ENCODE peak calls at places on chromosomes 6 and 20, in four cellular contexts. Z is heart left ventricle, B is GM23248, I is body of pancreas. V is an unnamed sample. For H3K27me3 and H3K4me1, the result is how much of the 10 kb centered on the place peaks cover.

GRCh38 chr6:158571826-158572652 is 12.1 kb downstream of the TMEM181 start:
- DNase-seq in Z (no peak), B (no peak), I (peak), V (no peak)

GRCh38 chr6:56491606-56492328 is 150.9 kb downstream of the DST start:
- DNase-seq in Z (peak), I (no peak), B (peak), V (peak)

GRCh38 chr6:71544028-71544427 is 255.4 kb downstream of the OGFRL1 start:
- DNase-seq in Z (no peak), B (peak), I (no peak), V (no peak)

GRCh38 chr6:83114164-83114563 is 46.7 kb downstream of the DOP1A start:
- DNase-seq in Z (no peak), I (no peak), B (peak), V (no peak)

GRCh38 chr20:22824077-22824476 is 211.0 kb upstream of the SSTR4 start:
- DNase-seq in I (no peak), Z (peak), B (peak), V (no peak)

GRCh38 chr6:121851056-121851455 is 415.6 kb downstream of the GJA1 start:
- DNase-seq in Z (no peak), I (no peak), B (peak), V (no peak)

GRCh38 chr6:144265061-144265357 is 20.1 kb upstream of the UTRN start:
- DNase-seq in Z (no peak), B (peak), I (peak), V (no peak)

GRCh38 chr6:7392402-7392801 is 2.8 kb downstream of the RIOK1 start:
- DNase-seq in I (no peak), Z (no peak), B (peak), V (no peak)

GRCh38 chr6:14017626-14018475 is 93.1 kb downstream of the RNF182 start:
- DNase-seq in B (no peak), I (no peak), Z (no peak), V (no peak)

GRCh38 chr6:41680182-41680965 is 42.1 kb downstream of the MDFI start:
- DNase-seq in B (no peak), I (no peak), Z (no peak), V (no peak)

GRCh38 chr20:18679020-18679419 is 91.2 kb downstream of the DTD1 start:
- DNase-seq in B (peak), I (peak), Z (no peak), V (no peak)

GRCh38 chr6:53496797-53497196 is 48.1 kb downstream of the GCLC start:
- DNase-seq in I (no peak), Z (no peak), B (peak), V (no peak)

GRCh38 chr6:2790588-2790987 is 25.4 kb downstream of the WRNIP1 start:
- DNase-seq in I (peak), Z (no peak), B (peak), V (no peak)

GRCh38 chr6:168413856-168414255 is 27.1 kb upstream of the SMOC2 start:
- DNase-seq in I (no peak), Z (no peak), B (no peak), V (no peak)

GRCh38 chr6:54846857-54847721 is 518 bp downstream of the FAM83B start:
- DNase-seq in Z (no peak), B (no peak), I (peak), V (peak)

GRCh38 chr20:33531047-33531877 is 41.4 kb downstream of the CBFA2T2 start:
- DNase-seq in B (peak), I (no peak), Z (no peak), V (no peak)

GRCh38 chr6:106744781-106745180 is 115.4 kb downstream of the QRSL1 start:
- DNase-seq in Z (no peak), B (no peak), I (no peak), V (no peak)

GRCh38 chr6:142462260-142462659 is 160.5 kb downstream of the ADGRG6 start:
- DNase-seq in I (no peak), Z (no peak), B (no peak), V (no peak)

GRCh38 chr6:93164781-93165180 is 254.6 kb downstream of the EPHA7 start:
- DNase-seq in I (no peak), B (no peak), Z (no peak), V (no peak)

GRCh38 chr20:6502999-6503398 is 264.5 kb upstream of the BMP2 start:
- DNase-seq in Z (no peak), I (no peak), B (no peak), V (no peak)

GRCh38 chr20:36317675-36318074 is 11.5 kb downstream of the DLGAP4 start:
- DNase-seq in I (no peak), Z (no peak), B (no peak), V (no peak)

GRCh38 chr6:52389626-52390360 is 27.8 kb downstream of the PAQR8 start:
- DNase-seq in Z (peak), I (peak), B (peak), V (peak)

GRCh38 chr6:143772110-143772509 is 71.0 kb upstream of the LTV1 start:
- DNase-seq in I (no peak), Z (no peak), B (peak), V (no peak)

GRCh38 chr20:34083137-34083536 is 28.9 kb downstream of the EIF2S2 start:
- DNase-seq in I (peak), B (peak), Z (peak), V (peak)

GRCh38 chr6:27894839-27895762 is 17.1 kb downstream of the OR2B2 start:
- DNase-seq in B (peak), I (peak), Z (peak), V (peak)

GRCh38 chr6:20427856-20428255 is 26.2 kb downstream of the E2F3 start:
- DNase-seq in I (no peak), Z (no peak), B (no peak), V (no peak)

GRCh38 chr6:80338201-80338836 is 231.8 kb downstream of the BCKDHB start:
- DNase-seq in Z (peak), I (peak), B (no peak), V (peak)

GRCh38 chr6:149236584-149236983 is 80.9 kb upstream of the TAB2 start:
- DNase-seq in Z (no peak), B (no peak), I (no peak), V (no peak)

GRCh38 chr6:117269649-117270120 is 4.3 kb downstream of the VGLL2 start:
- DNase-seq in B (no peak), I (no peak), Z (no peak), V (no peak)
- H3K27me3 ChIP-seq in B (under half), I (under half), Z (under half), V (under half)

GRCh38 chr20:62838511-62838910 is 21.7 kb downstream of the COL9A3 start:
- DNase-seq in I (no peak), B (no peak), Z (no peak), V (peak)

GRCh38 chr20:62835931-62836861 is 19.3 kb downstream of the COL9A3 start:
- DNase-seq in Z (no peak), B (peak), I (no peak), V (peak)

GRCh38 chr20:62839261-62839660 is 22.4 kb downstream of the TCFL5 start:
- DNase-seq in Z (no peak), B (no peak), I (no peak), V (no peak)

GRCh38 chr20:62837091-62837490 is 20.2 kb downstream of the COL9A3 start:
- DNase-seq in I (no peak), Z (no peak), B (no peak), V (no peak)

GRCh38 chr20:62837790-62838458 is 21.1 kb downstream of the COL9A3 start:
- DNase-seq in I (peak), B (peak), Z (peak), V (peak)
- H3K4me3 ChIP-seq in I (no peak), B (no peak), Z (no peak), V (no peak)

DNA sequence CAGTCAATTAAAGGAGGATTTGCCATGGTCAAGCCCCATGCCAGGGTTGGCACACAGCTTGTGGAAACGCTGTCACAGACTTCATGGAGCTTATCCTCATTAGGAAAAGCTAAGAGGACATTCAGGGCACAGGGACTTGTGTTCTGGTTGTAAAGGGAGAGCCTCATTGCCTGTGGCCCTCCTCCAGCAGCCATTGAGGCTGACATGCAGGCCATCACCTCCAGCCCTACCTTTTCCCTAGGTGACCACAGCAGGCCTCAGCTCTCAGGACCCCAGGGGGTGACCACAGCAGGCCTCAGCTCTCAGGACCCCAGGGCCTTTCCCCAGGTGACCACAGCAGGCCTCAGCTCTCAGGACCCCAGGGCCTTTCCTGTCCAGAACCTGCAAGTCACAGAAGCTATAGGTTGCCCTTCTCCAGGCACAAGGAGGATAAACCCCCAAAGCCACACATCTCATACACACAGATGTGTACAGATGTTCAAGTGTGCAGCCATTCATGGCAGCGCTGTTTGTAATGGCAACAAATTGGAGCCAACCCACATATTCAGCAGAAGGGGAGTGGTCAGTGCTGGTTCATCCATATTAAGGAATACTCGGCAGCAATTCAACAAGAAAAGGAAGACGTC is 26.1 kb downstream of the DUSP22 start:
- DNase-seq in I (no peak), Z (no peak), B (no peak), V (no peak)
- H3K4me1 ChIP-seq in I (under half), Z (under half), B (under half), V (under half)

GRCh38 chr20:62229667-62230066 is 8.7 kb upstream of the OSBPL2 start:
- DNase-seq in Z (no peak), B (no peak), I (no peak), V (no peak)
- H3K27me3 ChIP-seq in Z (under half), B (under half), I (under half), V (under half)

V was measured in right cardiac atrium.